ENCODE peak calls at places on chromosomes 2 and 18, in six cellular contexts. One of them, this sample, is unnamed.

GRCh38 chr2:205850172-205850571 is 167.9 kb downstream of the NRP2 start:
- DNase-seq in esophagus squamous epithelium: no peak
- DNase-seq in PC-9: no peak
- DNase-seq in CD4-positive, alpha-beta T cell: no peak
- DNase-seq in endodermal cell: no peak
- DNase-seq in OCI-LY7: no peak
- DNase-seq in this sample: no peak

GRCh38 chr2:10911291-10912075 is at the start of gene KCNF1:
- DNase-seq in esophagus squamous epithelium: no peak
- DNase-seq in PC-9: peak; percentile 65
- DNase-seq in CD4-positive, alpha-beta T cell: no peak
- DNase-seq in endodermal cell: peak; percentile 92
- DNase-seq in OCI-LY7: no peak
- DNase-seq in this sample: no peak

GRCh38 chr2:21042958-21043743 is 722 bp downstream of the APOB start:
- DNase-seq in esophagus squamous epithelium: no peak
- DNase-seq in PC-9: peak; percentile 45
- DNase-seq in CD4-positive, alpha-beta T cell: peak; percentile 17
- DNase-seq in endodermal cell: peak; percentile 90
- DNase-seq in OCI-LY7: peak; percentile 60
- DNase-seq in this sample: peak; percentile 60

GRCh38 chr2:8639122-8639635 is 42.7 kb upstream of the ID2 start:
- DNase-seq in esophagus squamous epithelium: no peak
- DNase-seq in PC-9: no peak
- DNase-seq in CD4-positive, alpha-beta T cell: no peak
- DNase-seq in endodermal cell: no peak
- DNase-seq in OCI-LY7: no peak
- DNase-seq in this sample: no peak

GRCh38 chr2:192354512-192355244 is 159.9 kb upstream of the TMEFF2 start:
- DNase-seq in esophagus squamous epithelium: no peak
- DNase-seq in PC-9: no peak
- DNase-seq in CD4-positive, alpha-beta T cell: no peak
- DNase-seq in endodermal cell: no peak
- DNase-seq in OCI-LY7: no peak
- DNase-seq in this sample: no peak

GRCh38 chr2:180352620-180353019 is 345.5 kb upstream of the CWC22 start:
- DNase-seq in esophagus squamous epithelium: no peak
- DNase-seq in PC-9: no peak
- DNase-seq in CD4-positive, alpha-beta T cell: no peak
- DNase-seq in endodermal cell: no peak
- DNase-seq in OCI-LY7: no peak
- DNase-seq in this sample: no peak

GRCh38 chr2:217953011-217953481 is 49.7 kb downstream of the TNS1 start:
- DNase-seq in esophagus squamous epithelium: no peak
- DNase-seq in PC-9: no peak
- DNase-seq in CD4-positive, alpha-beta T cell: no peak
- DNase-seq in endodermal cell: no peak
- DNase-seq in OCI-LY7: no peak
- DNase-seq in this sample: peak; percentile 54

GRCh38 chr18:47184419-47185050 is 8.4 kb upstream of the IER3IP1 start:
- DNase-seq in esophagus squamous epithelium: no peak
- DNase-seq in PC-9: no peak
- DNase-seq in CD4-positive, alpha-beta T cell: no peak
- DNase-seq in endodermal cell: no peak
- DNase-seq in OCI-LY7: peak; percentile 70
- DNase-seq in this sample: no peak

GRCh38 chr2:29526587-29527586 is 394.5 kb downstream of the ALK start:
- DNase-seq in esophagus squamous epithelium: no peak
- DNase-seq in PC-9: no peak
- DNase-seq in CD4-positive, alpha-beta T cell: no peak
- DNase-seq in endodermal cell: no peak
- DNase-seq in OCI-LY7: no peak
- DNase-seq in this sample: no peak

GRCh38 chr2:109258905-109259540 is 130.0 kb downstream of the SH3RF3 start:
- DNase-seq in esophagus squamous epithelium: no peak
- DNase-seq in PC-9: no peak
- DNase-seq in CD4-positive, alpha-beta T cell: no peak
- DNase-seq in endodermal cell: no peak
- DNase-seq in OCI-LY7: no peak
- DNase-seq in this sample: no peak

GRCh38 chr2:217412299-217412698 is 552.4 kb upstream of the TNP1 start:
- DNase-seq in esophagus squamous epithelium: no peak
- DNase-seq in PC-9: no peak
- DNase-seq in CD4-positive, alpha-beta T cell: no peak
- DNase-seq in endodermal cell: no peak
- DNase-seq in OCI-LY7: no peak
- DNase-seq in this sample: no peak

GRCh38 chr2:238162171-238162515 is 3.4 kb downstream of the ERFE start:
- DNase-seq in esophagus squamous epithelium: no peak
- DNase-seq in PC-9: no peak
- DNase-seq in CD4-positive, alpha-beta T cell: no peak
- DNase-seq in endodermal cell: no peak
- DNase-seq in OCI-LY7: no peak
- DNase-seq in this sample: no peak

GRCh38 chr2:47323822-47324171 is 79.2 kb upstream of the MSH2 start:
- DNase-seq in esophagus squamous epithelium: no peak
- DNase-seq in PC-9: no peak
- DNase-seq in CD4-positive, alpha-beta T cell: no peak
- DNase-seq in endodermal cell: no peak
- DNase-seq in OCI-LY7: no peak
- DNase-seq in this sample: no peak

GRCh38 chr2:210445116-210445707 is 31.3 kb downstream of the LANCL1 start:
- DNase-seq in esophagus squamous epithelium: no peak
- DNase-seq in PC-9: no peak
- DNase-seq in CD4-positive, alpha-beta T cell: no peak
- DNase-seq in endodermal cell: no peak
- DNase-seq in OCI-LY7: peak; percentile 37
- DNase-seq in this sample: no peak

GRCh38 chr18:70418551-70419311 is 129.9 kb downstream of the SOCS6 start:
- DNase-seq in esophagus squamous epithelium: no peak
- DNase-seq in PC-9: no peak
- DNase-seq in CD4-positive, alpha-beta T cell: no peak
- DNase-seq in endodermal cell: no peak
- DNase-seq in OCI-LY7: no peak
- DNase-seq in this sample: no peak

GRCh38 chr18:56770873-56771272 is 119.7 kb downstream of the WDR7 start:
- DNase-seq in esophagus squamous epithelium: no peak
- DNase-seq in PC-9: no peak
- DNase-seq in CD4-positive, alpha-beta T cell: no peak
- DNase-seq in endodermal cell: no peak
- DNase-seq in OCI-LY7: no peak
- DNase-seq in this sample: no peak

GRCh38 chr2:136156411-136156810 is 38.5 kb upstream of the CXCR4 start:
- DNase-seq in esophagus squamous epithelium: no peak
- DNase-seq in PC-9: no peak
- DNase-seq in CD4-positive, alpha-beta T cell: no peak
- DNase-seq in endodermal cell: no peak
- DNase-seq in OCI-LY7: peak; percentile 51
- DNase-seq in this sample: no peak

GRCh38 chr2:233129351-233129978 is 69.3 kb downstream of the INPP5D start:
- DNase-seq in esophagus squamous epithelium: no peak
- DNase-seq in PC-9: no peak
- DNase-seq in CD4-positive, alpha-beta T cell: no peak
- DNase-seq in endodermal cell: peak; percentile 90
- DNase-seq in OCI-LY7: no peak
- DNase-seq in this sample: no peak

GRCh38 chr2:176251928-176252327 is 17.3 kb upstream of the MTX2 start:
- DNase-seq in esophagus squamous epithelium: no peak
- DNase-seq in PC-9: no peak
- DNase-seq in CD4-positive, alpha-beta T cell: no peak
- DNase-seq in endodermal cell: no peak
- DNase-seq in OCI-LY7: no peak
- DNase-seq in this sample: no peak

GRCh38 chr18:13627639-13628038 is 98.7 kb downstream of the FAM210A start:
- DNase-seq in esophagus squamous epithelium: no peak
- DNase-seq in PC-9: no peak
- DNase-seq in CD4-positive, alpha-beta T cell: no peak
- DNase-seq in endodermal cell: no peak
- DNase-seq in OCI-LY7: no peak
- DNase-seq in this sample: no peak

GRCh38 chr2:218605438-218605837 is 2.3 kb upstream of the PLCD4 start:
- DNase-seq in esophagus squamous epithelium: no peak
- DNase-seq in PC-9: no peak
- DNase-seq in CD4-positive, alpha-beta T cell: no peak
- DNase-seq in endodermal cell: no peak
- DNase-seq in OCI-LY7: no peak
- DNase-seq in this sample: no peak

GRCh38 chr2:68722712-68723111 is 11.9 kb upstream of the ARHGAP25 start:
- DNase-seq in esophagus squamous epithelium: no peak
- DNase-seq in PC-9: no peak
- DNase-seq in CD4-positive, alpha-beta T cell: no peak
- DNase-seq in endodermal cell: peak; percentile 64
- DNase-seq in OCI-LY7: peak; percentile 53
- DNase-seq in this sample: no peak
- TF ChIP-seq CTCF in esophagus squamous epithelium: no peak
- TF ChIP-seq CTCF in PC-9: no peak
- TF ChIP-seq CTCF in CD4-positive, alpha-beta T cell: no peak
- TF ChIP-seq CTCF in endodermal cell: peak; percentile 73
- TF ChIP-seq CTCF in OCI-LY7: peak; percentile 79
- TF ChIP-seq CTCF in this sample: no peak

GRCh38 chr18:35075132-35075531 is 33.9 kb downstream of the MAPRE2 start:
- DNase-seq in esophagus squamous epithelium: no peak
- DNase-seq in PC-9: no peak
- DNase-seq in CD4-positive, alpha-beta T cell: no peak
- DNase-seq in endodermal cell: no peak
- DNase-seq in OCI-LY7: no peak
- DNase-seq in this sample: no peak

GRCh38 chr18:35072616-35073015 is 31.4 kb downstream of the MAPRE2 start:
- DNase-seq in esophagus squamous epithelium: no peak
- DNase-seq in PC-9: no peak
- DNase-seq in CD4-positive, alpha-beta T cell: no peak
- DNase-seq in endodermal cell: no peak
- DNase-seq in OCI-LY7: no peak
- DNase-seq in this sample: no peak

GRCh38 chr18:35071819-35072247 is 30.6 kb downstream of the MAPRE2 start:
- DNase-seq in esophagus squamous epithelium: no peak
- DNase-seq in PC-9: no peak
- DNase-seq in CD4-positive, alpha-beta T cell: no peak
- DNase-seq in endodermal cell: no peak
- DNase-seq in OCI-LY7: no peak
- DNase-seq in this sample: no peak

GRCh38 chr18:35074581-35074980 is 33.4 kb downstream of the MAPRE2 start:
- DNase-seq in esophagus squamous epithelium: no peak
- DNase-seq in PC-9: no peak
- DNase-seq in CD4-positive, alpha-beta T cell: no peak
- DNase-seq in endodermal cell: no peak
- DNase-seq in OCI-LY7: no peak
- DNase-seq in this sample: no peak

GRCh38 chr18:35073186-35074105 is 32.2 kb downstream of the MAPRE2 start:
- DNase-seq in esophagus squamous epithelium: no peak
- DNase-seq in PC-9: no peak
- DNase-seq in CD4-positive, alpha-beta T cell: no peak
- DNase-seq in endodermal cell: no peak
- DNase-seq in OCI-LY7: no peak
- DNase-seq in this sample: no peak
- H3K27ac ChIP-seq in esophagus squamous epithelium: peak overlapping the region; percentile 7
- H3K27ac ChIP-seq in PC-9: no peak overlapping the region
- H3K27ac ChIP-seq in CD4-positive, alpha-beta T cell: no peak overlapping the region
- H3K27ac ChIP-seq in endodermal cell: no peak overlapping the region
- H3K27ac ChIP-seq in OCI-LY7: no peak overlapping the region
- H3K27ac ChIP-seq in this sample: no peak overlapping the region

DNA sequence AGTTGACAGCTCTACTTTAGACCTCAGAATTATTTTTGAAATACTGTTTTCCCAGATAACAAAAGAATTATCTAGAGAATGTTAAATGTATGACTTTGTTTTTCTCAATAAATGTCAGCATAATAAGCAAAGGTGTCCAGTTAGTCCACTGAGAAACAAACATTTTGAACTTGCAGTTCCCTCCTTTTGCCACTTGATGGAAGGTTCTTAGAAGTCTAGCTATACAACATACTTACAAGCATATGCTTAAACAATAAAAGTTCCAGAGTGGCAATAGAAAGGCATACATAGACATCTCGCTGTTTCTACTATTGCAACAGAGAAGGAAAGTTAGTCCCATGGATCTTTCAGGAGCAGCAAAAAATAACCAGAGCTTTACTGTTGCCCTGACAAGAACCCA is 11.8 kb downstream of the NDUFA10 start:
- DNase-seq in esophagus squamous epithelium: no peak
- DNase-seq in PC-9: no peak
- DNase-seq in CD4-positive, alpha-beta T cell: no peak
- DNase-seq in endodermal cell: no peak
- DNase-seq in OCI-LY7: peak; percentile 6
- DNase-seq in this sample: no peak
- TF ChIP-seq CTCF in esophagus squamous epithelium: peak; percentile 21
- TF ChIP-seq CTCF in PC-9: peak; percentile 62
- TF ChIP-seq CTCF in CD4-positive, alpha-beta T cell: no peak
- TF ChIP-seq CTCF in endodermal cell: peak; percentile 54
- TF ChIP-seq CTCF in OCI-LY7: peak; percentile 65
- TF ChIP-seq CTCF in this sample: no peak

GRCh38 chr2:164898475-164898874 is 56.9 kb downstream of the SLC38A11 start:
- DNase-seq in esophagus squamous epithelium: no peak
- DNase-seq in PC-9: no peak
- DNase-seq in CD4-positive, alpha-beta T cell: no peak
- DNase-seq in endodermal cell: no peak
- DNase-seq in OCI-LY7: no peak
- DNase-seq in this sample: no peak
- H3K27ac ChIP-seq in esophagus squamous epithelium: no peak overlapping the region
- H3K27ac ChIP-seq in PC-9: no peak overlapping the region
- H3K27ac ChIP-seq in CD4-positive, alpha-beta T cell: no peak overlapping the region
- H3K27ac ChIP-seq in endodermal cell: no peak overlapping the region
- H3K27ac ChIP-seq in OCI-LY7: no peak overlapping the region
- H3K27ac ChIP-seq in this sample: no peak overlapping the region